ENCODE peak calls at places on chromosome 5, in six cellular contexts. H, I, B, U, C and G are unnamed samples. For H3K4me1, the result is how much of the 10 kb centered on the place peaks cover.

GRCh38 chr5:145743396-145744061 is 91.6 kb downstream of the PRELID2 start:
- DNase-seq in H (peak), I (no peak), B (no peak), U (no peak), C (no peak), G (no peak)

GRCh38 chr5:142327111-142327842 is 2.5 kb upstream of the SPRY4 start:
- DNase-seq in H (no peak), I (peak), B (peak), U (no peak), C (no peak), G (no peak)

GRCh38 chr5:132370241-132370820 is 821 bp downstream of the SLC22A5 start:
- DNase-seq in H (no peak), I (no peak), B (peak), U (no peak), C (no peak), G (no peak)

GRCh38 chr5:58246521-58246944 is 213.4 kb downstream of the PLK2 start:
- DNase-seq in H (no peak), I (no peak), B (no peak), U (no peak), C (no peak), G (no peak)

GRCh38 chr5:151084363-151084762 is 3.5 kb upstream of the TNIP1 start:
- DNase-seq in H (no peak), I (no peak), B (no peak), U (no peak), C (no peak), G (no peak)

GRCh38 chr5:172107606-172108005 is 80.4 kb downstream of the STK10 start:
- DNase-seq in H (no peak), I (peak), B (no peak), U (no peak), C (no peak), G (no peak)

GRCh38 chr5:179822444-179822990 is 1.8 kb downstream of the SQSTM1 start:
- DNase-seq in H (peak), I (no peak), B (no peak), U (no peak), C (no peak), G (no peak)

GRCh38 chr5:140881889-140882590 is at the start of gene PCDHA13:
- DNase-seq in H (no peak), I (peak), B (peak), U (no peak), C (no peak), G (peak)

GRCh38 chr5:173572431-173573125 is 43.9 kb downstream of the BOD1 start:
- DNase-seq in H (no peak), I (no peak), B (no peak), U (no peak), C (no peak), G (no peak)

GRCh38 chr5:5343581-5343980 is 78.9 kb upstream of the ICE1 start:
- DNase-seq in H (no peak), I (no peak), B (no peak), U (no peak), C (no peak), G (no peak)

DNA sequence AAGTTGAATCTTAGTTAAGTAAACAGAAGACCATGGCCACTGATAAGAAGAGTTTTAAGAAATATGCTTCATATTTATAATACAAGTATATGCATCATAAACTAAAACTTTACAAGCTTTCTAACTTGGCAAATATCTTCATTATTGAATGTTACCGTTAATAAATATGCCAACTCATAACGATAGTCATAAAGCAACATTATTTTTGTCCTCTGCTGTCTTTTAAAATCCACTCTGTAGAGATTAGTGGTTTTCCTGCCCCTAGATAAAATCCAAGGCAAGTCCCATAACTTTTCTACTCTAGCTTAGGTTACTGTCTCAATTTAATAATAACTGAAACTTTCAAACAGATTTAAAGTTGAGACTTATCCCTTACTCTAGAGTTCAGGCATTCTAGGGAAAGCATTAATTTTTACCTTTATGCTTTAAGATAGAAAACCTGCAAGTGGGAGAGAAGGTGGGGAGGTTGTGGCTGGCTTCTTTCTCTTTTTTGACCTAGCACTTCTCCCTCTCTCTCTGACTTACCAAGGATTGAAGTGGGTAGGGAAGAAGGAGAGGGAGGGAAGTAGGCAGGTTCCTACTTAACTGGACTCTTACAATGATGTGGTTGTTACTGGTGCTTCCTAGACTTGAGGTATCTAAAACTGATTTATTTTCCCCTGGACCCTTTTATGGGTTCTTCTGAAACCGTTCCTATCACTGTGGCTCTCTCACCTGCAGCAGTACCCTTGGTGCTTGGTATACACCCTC is 29.6 kb downstream of the RNF145 start:
- DNase-seq in H (no peak), I (no peak), B (no peak), U (no peak), C (no peak), G (no peak)
- H3K4me1 ChIP-seq in H (under half), I (under half), B (under half), U (under half), C (under half), G (under half)

DNA sequence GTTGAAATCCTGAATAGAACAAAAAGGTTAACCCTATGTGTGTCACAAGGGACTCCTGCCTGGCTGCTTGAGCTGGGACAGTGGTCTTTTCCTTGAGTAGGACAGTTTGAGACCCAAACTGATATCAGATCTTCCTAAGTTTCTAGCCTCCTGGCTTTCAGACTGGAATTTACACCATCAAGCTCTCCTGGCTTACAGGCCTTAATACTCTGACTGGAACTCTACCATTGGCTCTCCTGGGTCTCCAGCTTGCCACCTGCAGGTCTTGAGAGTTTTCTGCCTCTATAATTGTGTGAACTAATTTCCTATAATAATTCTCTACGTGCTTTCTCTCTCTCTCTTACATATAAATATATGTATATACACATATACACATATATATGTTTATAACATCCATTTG is 112.5 kb downstream of the PRR16 start:
- DNase-seq in H (no peak), I (no peak), B (peak), U (no peak), C (no peak), G (no peak)
- H3K4me1 ChIP-seq in H (under half), I (under half), B (under half), U (under half), C (under half), G (under half)

DNA sequence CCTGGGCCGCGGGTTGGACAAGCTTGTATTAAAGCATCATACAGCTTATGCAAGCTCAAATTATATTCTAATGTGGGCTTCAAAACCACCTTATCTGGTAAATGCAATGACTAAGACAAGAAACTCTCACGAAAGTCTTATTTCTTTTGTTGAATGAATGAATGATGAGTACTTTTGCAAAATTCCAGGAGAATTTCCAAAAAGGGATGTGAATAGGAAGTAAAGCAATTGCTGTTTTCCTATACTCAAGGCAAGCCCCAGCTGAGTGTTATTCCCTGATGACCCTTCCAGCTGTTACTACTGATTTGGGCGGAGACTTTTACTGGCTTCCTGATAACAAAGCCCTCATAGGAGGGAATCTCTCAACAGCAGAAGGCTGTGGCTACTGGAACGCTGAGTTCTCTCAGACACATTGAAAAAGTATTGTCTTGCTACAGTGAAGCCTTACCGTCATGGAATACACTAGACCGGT is 162.8 kb downstream of the SREK1 start:
- DNase-seq in H (no peak), I (no peak), B (no peak), U (no peak), C (no peak), G (no peak)
- H3K4me1 ChIP-seq in H (under half), I (under half), B (under half), U (under half), C (under half), G (under half)

GRCh38 chr5:175558801-175559480 is 80.6 kb downstream of the SFXN1 start:
- DNase-seq in H (no peak), I (no peak), B (no peak), U (no peak), C (no peak), G (no peak)

GRCh38 chr5:175556794-175557193 is 78.4 kb downstream of the SFXN1 start:
- DNase-seq in H (no peak), I (no peak), B (no peak), U (no peak), C (no peak), G (no peak)

GRCh38 chr5:175555168-175555745 is 76.9 kb downstream of the SFXN1 start:
- DNase-seq in H (no peak), I (no peak), B (no peak), U (no peak), C (no peak), G (no peak)

GRCh38 chr5:175560011-175560410 is 81.7 kb downstream of the SFXN1 start:
- DNase-seq in H (no peak), I (no peak), B (no peak), U (no peak), C (no peak), G (no peak)

DNA sequence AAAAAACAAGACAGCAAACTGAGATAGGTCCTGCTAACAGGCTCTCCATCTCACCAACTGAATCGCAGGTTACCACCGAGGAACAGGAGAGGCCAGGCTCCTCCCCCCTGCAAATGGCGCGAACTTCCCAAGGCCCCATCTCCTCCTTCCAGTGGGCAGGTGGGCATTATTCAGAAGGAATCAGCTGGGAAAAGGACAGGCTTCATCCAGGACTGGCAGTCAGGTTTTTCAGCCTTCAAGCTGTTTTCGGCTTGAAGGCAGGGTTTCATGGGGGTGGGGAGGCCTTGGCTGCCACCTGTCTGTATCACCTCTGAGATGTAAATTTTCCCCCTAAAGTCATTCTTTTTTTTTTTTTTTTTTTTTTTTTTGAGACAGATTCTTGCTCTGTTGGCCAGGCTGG is 79.4 kb downstream of the SFXN1 start:
- DNase-seq in H (no peak), I (no peak), B (peak), U (no peak), C (no peak), G (no peak)
- H3K4me1 ChIP-seq in H (under half), I (under half), B (under half), U (under half), C (under half), G (under half)

DNA sequence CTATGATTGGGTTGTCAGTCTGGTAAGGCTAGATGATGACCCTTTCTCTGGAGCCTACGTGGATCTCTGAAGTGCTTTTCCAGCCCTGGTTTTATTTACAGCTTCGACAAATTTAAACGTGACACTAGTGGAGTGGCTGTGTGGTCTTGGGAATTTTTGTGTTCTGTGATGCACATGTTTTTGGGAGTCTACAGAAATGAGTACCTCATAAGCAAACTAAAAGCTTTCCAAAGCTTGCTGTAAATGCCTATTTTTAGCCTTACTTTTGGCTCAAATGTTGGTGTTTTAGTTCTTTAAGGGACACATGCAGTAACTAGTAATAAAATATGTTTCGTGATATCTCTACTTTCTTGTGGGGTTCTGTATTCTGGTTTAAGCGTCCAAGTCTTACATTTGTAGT is 3.3 kb downstream of the LARP1 start:
- DNase-seq in H (no peak), I (no peak), B (no peak), U (no peak), C (no peak), G (no peak)
- H3K4me1 ChIP-seq in H (half or more), I (under half), B (half or more), U (half or more), C (under half), G (under half)

GRCh38 chr5:148827723-148828122 is 1.3 kb downstream of the ADRB2 start:
- DNase-seq in H (no peak), I (peak), B (no peak), U (no peak), C (no peak), G (peak)
- H3K4me1 ChIP-seq in H (under half), I (under half), B (under half), U (under half), C (under half), G (under half)

DNA sequence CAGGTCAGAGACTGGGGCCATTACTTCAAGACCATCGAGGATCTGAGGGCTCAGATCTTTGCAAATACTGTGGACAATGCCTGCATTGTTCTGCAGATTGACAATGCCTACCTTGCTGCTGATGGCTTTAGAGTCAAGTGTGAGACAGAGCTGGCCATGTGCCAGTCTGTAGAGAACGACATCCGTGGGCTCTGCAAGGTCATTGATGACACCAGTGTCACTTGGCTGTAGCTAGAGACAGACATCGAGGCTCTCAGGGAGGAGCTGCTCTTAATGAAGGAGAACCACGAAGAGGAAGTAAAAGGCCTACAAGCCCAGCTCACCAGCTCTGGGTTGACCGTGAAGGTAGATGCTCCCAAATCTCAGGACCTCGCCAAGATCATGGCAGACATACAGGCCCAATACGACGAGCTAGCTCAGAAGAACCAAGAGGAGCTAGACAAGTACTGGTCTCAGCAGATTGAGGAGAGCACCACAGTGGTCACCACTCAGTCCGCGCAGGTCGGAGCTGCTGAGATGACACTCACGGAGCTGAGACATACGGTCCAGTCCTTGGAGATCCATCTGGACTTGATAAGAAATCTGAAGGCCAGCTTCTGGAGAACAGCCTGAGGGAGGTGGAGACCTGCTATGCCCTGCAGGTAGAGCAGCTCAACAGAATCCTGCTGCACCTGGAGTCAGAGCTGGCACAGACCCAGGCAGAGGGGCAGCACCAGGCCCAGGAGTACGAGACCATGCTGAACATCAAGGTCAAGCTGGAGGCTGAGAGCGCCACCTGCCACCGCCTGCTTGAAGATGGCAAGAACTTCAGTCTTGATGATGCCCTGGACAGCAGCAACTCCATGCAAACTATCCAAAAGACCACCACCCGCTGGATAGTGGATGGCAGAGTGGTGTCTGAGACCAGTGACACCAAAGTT is 9.3 kb downstream of the NIPBL start:
- DNase-seq in H (no peak), I (no peak), B (no peak), U (no peak), C (no peak), G (no peak)
- H3K4me1 ChIP-seq in H (half or more), I (under half), B (under half), U (half or more), C (under half), G (under half)

GRCh38 chr5:116507941-116508655 is 66.5 kb downstream of the SEMA6A start:
- DNase-seq in H (no peak), I (no peak), B (no peak), U (no peak), C (no peak), G (no peak)
- H3K4me1 ChIP-seq in H (under half), I (under half), B (half or more), U (under half), C (under half), G (under half)

DNA sequence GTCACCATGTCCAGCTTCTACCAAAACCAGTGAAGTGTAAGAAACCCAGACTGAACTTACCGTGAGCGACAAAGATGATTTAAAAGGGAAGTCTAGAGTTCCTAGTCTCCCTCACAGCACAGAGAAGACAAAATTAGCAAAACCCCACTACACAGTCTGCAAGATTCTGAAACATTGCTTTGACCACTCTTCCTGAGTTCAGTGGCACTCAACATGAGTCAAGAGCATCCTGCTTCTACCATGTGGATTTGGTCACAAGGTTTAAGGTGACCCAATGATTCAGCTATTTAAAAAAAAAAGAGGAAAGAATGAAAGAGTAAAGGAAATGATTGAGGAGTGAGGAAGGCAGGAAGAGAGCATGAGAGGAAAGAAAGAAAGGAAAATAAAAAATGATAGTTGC is 19.8 kb downstream of the IL7R start:
- DNase-seq in H (no peak), I (no peak), B (no peak), U (no peak), C (no peak), G (no peak)
- H3K4me1 ChIP-seq in H (half or more), I (under half), B (under half), U (half or more), C (under half), G (under half)